ENCODE peak calls at places on chromosome 22, in five cellular contexts. Z is spleen, T is HCT116, R is uterus, Q is A549. I is an unnamed sample.
A peak's percentile ranks its signal among the peaks of the same experiment; 100 is the strongest.

GRCh38 chr22:24996420-24996952 is 44.0 kb downstream of the KIAA1671 start:
- DNase-seq in Z (no peak), T (peak; percentile 49), R (no peak), Q (peak; percentile 63), I (no peak)

GRCh38 chr22:24420977-24421343 is 6.4 kb upstream of the ADORA2A start:
- DNase-seq in Z (no peak), T (no peak), R (no peak), Q (no peak), I (no peak)

GRCh38 chr22:46180370-46181137 is 30.2 kb downstream of the PPARA start:
- DNase-seq in Z (no peak), T (no peak), R (no peak), Q (no peak), I (no peak)

GRCh38 chr22:19873960-19874306 is 19.3 kb upstream of the GNB1L start:
- DNase-seq in Z (peak; percentile 57), T (no peak), R (peak; percentile 13), Q (no peak), I (peak; percentile 49)

GRCh38 chr22:33361581-33361980 is 303.4 kb upstream of the SYN3 start:
- DNase-seq in Z (no peak), T (no peak), R (no peak), Q (peak; percentile 33), I (no peak)

GRCh38 chr22:26364066-26365015 is 64.7 kb upstream of the ASPHD2 start:
- DNase-seq in Z (no peak), T (peak; percentile 79), R (peak; percentile 31), Q (peak; percentile 81), I (peak; percentile 62)

GRCh38 chr22:38172489-38173155 is 9.0 kb downstream of the PLA2G6 start:
- DNase-seq in Z (peak; percentile 84), T (no peak), R (peak; percentile 76), Q (no peak), I (peak; percentile 82)

GRCh38 chr22:30754971-30755759 is 60.5 kb downstream of the OSBP2 start:
- DNase-seq in Z (no peak), T (peak; percentile 66), R (peak; percentile 50), Q (peak; percentile 73), I (peak; percentile 41)

GRCh38 chr22:36472689-36473088 is 8.8 kb downstream of the TXN2 start:
- DNase-seq in Z (no peak), T (no peak), R (no peak), Q (no peak), I (no peak)

GRCh38 chr22:17436382-17436951 is 67.2 kb downstream of the CECR2 start:
- DNase-seq in Z (no peak), T (no peak), R (no peak), Q (no peak), I (no peak)

GRCh38 chr22:36467042-36467810 is 14.2 kb downstream of the TXN2 start:
- DNase-seq in Z (no peak), T (peak; percentile 46), R (no peak), Q (no peak), I (peak; percentile 87)

GRCh38 chr22:40813912-40814315 is 5.2 kb downstream of the SLC25A17 start:
- DNase-seq in Z (no peak), T (no peak), R (no peak), Q (no peak), I (no peak)

GRCh38 chr22:30606455-30607299 is at the start of gene TCN2:
- DNase-seq in Z (peak; percentile 88), T (no peak), R (peak; percentile 79), Q (peak; percentile 58), I (peak; percentile 77)

GRCh38 chr22:20402960-20403778 is 9.2 kb downstream of the ZNF74 start:
- DNase-seq in Z (no peak), T (no peak), R (no peak), Q (no peak), I (no peak)

GRCh38 chr22:43955040-43955882 is at the start of gene SAMM50:
- DNase-seq in Z (peak; percentile 97), T (peak; percentile 81), R (peak; percentile 88), Q (peak; percentile 87), I (peak; percentile 96)
- TF ChIP-seq POLR2A in Z (peak; percentile 46), T (peak; percentile 90), R (peak; percentile 32), Q (peak; percentile 86), I (no peak)

DNA sequence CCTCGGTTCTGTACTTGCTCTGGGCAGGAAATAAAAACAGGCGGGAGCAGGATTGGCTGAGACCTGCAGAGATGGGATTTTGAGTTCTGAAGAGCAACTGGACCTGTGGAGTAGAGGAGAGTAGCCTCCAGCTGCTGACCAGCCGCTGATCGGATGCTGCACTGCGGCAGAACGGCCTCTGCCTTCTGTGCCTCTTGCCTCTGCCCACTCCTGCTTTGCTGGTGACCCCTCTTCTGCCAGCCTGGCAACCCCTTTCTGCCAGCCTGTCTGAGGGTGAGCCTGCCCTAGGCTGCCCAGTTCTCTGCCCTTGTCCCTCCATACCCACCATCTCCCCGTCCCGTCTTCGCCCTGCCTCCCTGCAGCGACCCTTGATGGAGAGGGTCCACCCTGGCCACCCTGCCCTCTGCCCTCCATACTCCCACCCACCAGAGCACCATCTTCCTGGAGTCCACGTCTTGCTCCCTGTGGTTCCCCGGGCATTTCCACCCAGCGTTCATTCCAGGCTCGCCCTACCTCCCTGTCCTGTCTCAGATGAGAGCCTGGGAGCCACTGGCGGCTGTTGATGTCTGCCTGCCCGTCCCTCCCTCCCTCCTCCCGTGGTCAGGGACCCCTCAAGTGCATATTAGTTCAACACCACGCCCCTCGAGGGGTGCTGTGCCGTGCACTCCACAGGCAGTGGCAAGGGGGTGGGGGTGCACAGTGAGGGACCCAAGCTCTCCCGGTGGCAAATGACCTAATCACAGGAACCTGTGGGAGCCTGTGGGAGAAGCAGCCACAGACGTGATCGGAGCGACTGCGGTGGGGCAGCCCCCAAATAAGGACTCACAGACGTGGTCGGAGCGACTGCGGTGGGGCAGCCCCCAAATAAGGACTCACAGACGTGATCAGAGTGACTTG is 863.3 kb downstream of the TBC1D22A start:
- DNase-seq in Z (no peak), T (no peak), R (no peak), Q (no peak), I (no peak)
- H3K9me3 ChIP-seq in Z (no peaks in the 10 kb centered on the region), T (peaks cover 8% of the 10 kb centered on the region), R (no peaks in the 10 kb centered on the region), Q (no peaks in the 10 kb centered on the region), I (no peaks in the 10 kb centered on the region)

DNA sequence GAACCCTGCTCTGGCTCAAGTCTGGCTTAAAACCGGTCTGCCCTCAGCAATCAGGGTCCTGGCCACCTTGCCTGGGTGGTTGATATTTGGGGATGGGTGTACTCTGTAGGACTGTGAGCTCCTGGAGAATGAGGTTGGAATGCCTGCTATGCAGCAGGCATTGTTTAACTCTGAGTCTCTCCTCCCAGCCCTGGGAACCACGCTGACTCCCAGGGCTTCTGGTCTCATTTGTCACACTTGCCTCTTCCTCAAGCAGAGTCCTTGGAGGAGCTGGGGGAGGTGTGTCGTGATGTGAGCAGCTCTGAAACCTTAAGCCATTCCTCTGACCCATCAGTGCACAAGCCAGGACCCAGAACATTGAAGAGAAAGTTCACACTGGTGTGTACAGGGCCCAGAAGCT is 340.1 kb downstream of the MN1 start:
- DNase-seq in Z (no peak), T (no peak), R (no peak), Q (peak; percentile 58), I (no peak)
- TF ChIP-seq POLR2A in Z (no peak), T (no peak), R (no peak), Q (no peak), I (no peak)

GRCh38 chr22:47422736-47423135 is 660.3 kb downstream of the TBC1D22A start:
- DNase-seq in Z (no peak), T (no peak), R (no peak), Q (no peak), I (no peak)

GRCh38 chr22:47420211-47420610 is 657.8 kb downstream of the TBC1D22A start:
- DNase-seq in Z (no peak), T (no peak), R (no peak), Q (no peak), I (no peak)

GRCh38 chr22:47423266-47423665 is 660.8 kb downstream of the TBC1D22A start:
- DNase-seq in Z (no peak), T (no peak), R (no peak), Q (no peak), I (no peak)

GRCh38 chr22:47423861-47424820 is 661.7 kb downstream of the TBC1D22A start:
- DNase-seq in Z (no peak), T (no peak), R (no peak), Q (no peak), I (no peak)

GRCh38 chr22:47421846-47422245 is 659.4 kb downstream of the TBC1D22A start:
- DNase-seq in Z (no peak), T (no peak), R (no peak), Q (no peak), I (no peak)
- H3K9me3 ChIP-seq in Z (peaks cover 2% of the 10 kb centered on the region), T (no peaks in the 10 kb centered on the region), R (no peaks in the 10 kb centered on the region), Q (no peaks in the 10 kb centered on the region), I (no peaks in the 10 kb centered on the region)

GRCh38 chr22:39707351-39707750 is 136.8 kb downstream of the CACNA1I start:
- DNase-seq in Z (no peak), T (no peak), R (no peak), Q (no peak), I (no peak)
- TF ChIP-seq POLR2A in Z (no peak), T (no peak), R (no peak), Q (no peak), I (no peak)

GRCh38 chr22:11629661-11630385 is 3898.2 kb upstream of the OR11H1 start:
- DNase-seq in Z (peak; percentile 72), T (no peak), R (no peak), Q (no peak), I (no peak)

GRCh38 chr22:11627798-11628650 is 3900.0 kb upstream of the OR11H1 start:
- DNase-seq in Z (peak; percentile 77), T (no peak), R (no peak), Q (no peak), I (peak; percentile 27)

GRCh38 chr22:11626422-11626773 is 3901.6 kb upstream of the OR11H1 start:
- DNase-seq in Z (peak; percentile 63), T (no peak), R (no peak), Q (no peak), I (no peak)

GRCh38 chr22:11628651-11629511 is 3899.1 kb upstream of the OR11H1 start:
- DNase-seq in Z (peak; percentile 79), T (no peak), R (no peak), Q (no peak), I (no peak)

GRCh38 chr22:11627436-11627797 is 3900.6 kb upstream of the OR11H1 start:
- DNase-seq in Z (peak; percentile 80), T (no peak), R (no peak), Q (no peak), I (no peak)
- H3K9me3 ChIP-seq in Z (peaks cover 86% of the 10 kb centered on the region), T (peaks cover 36% of the 10 kb centered on the region), R (peaks cover 10% of the 10 kb centered on the region), Q (peaks cover 14% of the 10 kb centered on the region), I (peaks cover 4% of the 10 kb centered on the region)

DNA sequence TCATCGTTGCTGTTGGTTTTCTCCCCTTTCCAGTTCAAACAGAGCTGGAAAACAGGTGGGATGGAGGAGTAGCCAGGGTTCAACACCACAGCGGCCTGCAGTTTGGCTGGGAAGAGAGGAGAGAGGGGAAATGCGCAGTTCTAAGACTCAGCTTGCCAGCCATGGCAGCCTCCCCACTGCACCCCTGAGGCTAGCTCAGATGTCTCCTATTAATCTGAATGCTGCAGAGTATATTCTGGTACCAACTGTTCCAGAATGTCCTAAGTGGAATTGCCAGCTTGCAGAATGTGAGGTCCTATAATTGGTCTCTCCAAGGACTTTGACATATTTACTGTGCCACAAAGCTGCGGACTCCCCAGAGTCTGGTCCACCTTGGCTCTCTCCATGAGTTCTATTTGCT is 32.0 kb downstream of the NEFH start:
- DNase-seq in Z (peak; percentile 18), T (no peak), R (no peak), Q (no peak), I (no peak)
- TF ChIP-seq POLR2A in Z (no peak), T (no peak), R (no peak), Q (no peak), I (no peak)

GRCh38 chr22:48836673-48837340 is 990.9 kb downstream of the BRD1 start:
- DNase-seq in Z (peak; percentile 42), T (no peak), R (no peak), Q (no peak), I (no peak)
- H3K9me3 ChIP-seq in Z (peaks cover 14% of the 10 kb centered on the region), T (peaks cover 4% of the 10 kb centered on the region), R (no peaks in the 10 kb centered on the region), Q (no peaks in the 10 kb centered on the region), I (peaks cover 16% of the 10 kb centered on the region)

I was measured in heart left ventricle.